ENCODE peak calls at places on chromosomes 16 and 17, in ten cellular contexts. One of them, this sample, is unnamed. For H3K36me3, the result is how much of the 10 kb centered on the place peaks cover.

GRCh38 chr16:87140211-87141200 is 176.7 kb downstream of the C16orf95 start:
- DNase-seq in body of pancreas: no peak
- DNase-seq in ovary: no peak
- DNase-seq in IMR-90: no peak
- DNase-seq in HCT116: no peak
- DNase-seq in heart left ventricle: no peak
- DNase-seq in breast epithelium: no peak
- DNase-seq in transverse colon: no peak
- DNase-seq in right lobe of liver: no peak
- DNase-seq in esophagus squamous epithelium: no peak
- DNase-seq in this sample: no peak

GRCh38 chr16:77221482-77221881 is 22.3 kb downstream of the SYCE1L start:
- DNase-seq in body of pancreas: no peak
- DNase-seq in ovary: no peak
- DNase-seq in IMR-90: peak
- DNase-seq in HCT116: no peak
- DNase-seq in heart left ventricle: no peak
- DNase-seq in breast epithelium: no peak
- DNase-seq in transverse colon: no peak
- DNase-seq in right lobe of liver: no peak
- DNase-seq in esophagus squamous epithelium: no peak
- DNase-seq in this sample: no peak

GRCh38 chr17:6695565-6695964 is 17.6 kb downstream of the SLC13A5 start:
- DNase-seq in body of pancreas: no peak
- DNase-seq in ovary: no peak
- DNase-seq in IMR-90: no peak
- DNase-seq in HCT116: no peak
- DNase-seq in heart left ventricle: no peak
- DNase-seq in breast epithelium: no peak
- DNase-seq in transverse colon: no peak
- DNase-seq in right lobe of liver: peak
- DNase-seq in esophagus squamous epithelium: no peak
- DNase-seq in this sample: no peak

GRCh38 chr16:84953051-84953746 is 58.1 kb downstream of the ZDHHC7 start:
- DNase-seq in body of pancreas: no peak
- DNase-seq in ovary: no peak
- DNase-seq in IMR-90: no peak
- DNase-seq in HCT116: no peak
- DNase-seq in heart left ventricle: no peak
- DNase-seq in breast epithelium: no peak
- DNase-seq in transverse colon: no peak
- DNase-seq in right lobe of liver: no peak
- DNase-seq in esophagus squamous epithelium: no peak
- DNase-seq in this sample: no peak

GRCh38 chr16:84268661-84269060 is 26.0 kb upstream of the WFDC1 start:
- DNase-seq in body of pancreas: no peak
- DNase-seq in ovary: no peak
- DNase-seq in IMR-90: no peak
- DNase-seq in HCT116: no peak
- DNase-seq in heart left ventricle: no peak
- DNase-seq in breast epithelium: no peak
- DNase-seq in transverse colon: no peak
- DNase-seq in right lobe of liver: no peak
- DNase-seq in esophagus squamous epithelium: no peak
- DNase-seq in this sample: no peak

GRCh38 chr16:88588754-88589153 is 18.6 kb downstream of the ZC3H18 start:
- DNase-seq in body of pancreas: no peak
- DNase-seq in ovary: no peak
- DNase-seq in IMR-90: no peak
- DNase-seq in HCT116: no peak
- DNase-seq in heart left ventricle: no peak
- DNase-seq in breast epithelium: no peak
- DNase-seq in transverse colon: no peak
- DNase-seq in right lobe of liver: no peak
- DNase-seq in esophagus squamous epithelium: no peak
- DNase-seq in this sample: no peak

GRCh38 chr17:77098884-77099545 is 41.8 kb upstream of the SEC14L1 start:
- DNase-seq in body of pancreas: peak
- DNase-seq in ovary: peak
- DNase-seq in IMR-90: peak
- DNase-seq in HCT116: no peak
- DNase-seq in heart left ventricle: no peak
- DNase-seq in breast epithelium: peak
- DNase-seq in transverse colon: peak
- DNase-seq in right lobe of liver: no peak
- DNase-seq in esophagus squamous epithelium: no peak
- DNase-seq in this sample: no peak

GRCh38 chr17:10216213-10216982 is 18.0 kb upstream of the GAS7 start:
- DNase-seq in body of pancreas: no peak
- DNase-seq in ovary: no peak
- DNase-seq in IMR-90: no peak
- DNase-seq in HCT116: no peak
- DNase-seq in heart left ventricle: no peak
- DNase-seq in breast epithelium: no peak
- DNase-seq in transverse colon: no peak
- DNase-seq in right lobe of liver: no peak
- DNase-seq in esophagus squamous epithelium: no peak
- DNase-seq in this sample: no peak

GRCh38 chr17:6574689-6575595 is 18.6 kb upstream of the PITPNM3 start:
- DNase-seq in body of pancreas: peak
- DNase-seq in ovary: peak
- DNase-seq in IMR-90: peak
- DNase-seq in HCT116: no peak
- DNase-seq in heart left ventricle: peak
- DNase-seq in breast epithelium: no peak
- DNase-seq in transverse colon: peak
- DNase-seq in right lobe of liver: peak
- DNase-seq in esophagus squamous epithelium: no peak
- DNase-seq in this sample: peak

GRCh38 chr16:84176192-84177053 is 10.4 kb downstream of the TAF1C start:
- DNase-seq in body of pancreas: no peak
- DNase-seq in ovary: no peak
- DNase-seq in IMR-90: no peak
- DNase-seq in HCT116: no peak
- DNase-seq in heart left ventricle: no peak
- DNase-seq in breast epithelium: no peak
- DNase-seq in transverse colon: no peak
- DNase-seq in right lobe of liver: no peak
- DNase-seq in esophagus squamous epithelium: no peak
- DNase-seq in this sample: no peak

GRCh38 chr16:89921699-89922476 is 1.3 kb upstream of the TUBB3 start:
- DNase-seq in body of pancreas: peak
- DNase-seq in ovary: peak
- DNase-seq in IMR-90: peak
- DNase-seq in HCT116: peak
- DNase-seq in heart left ventricle: peak
- DNase-seq in breast epithelium: no peak
- DNase-seq in transverse colon: peak
- DNase-seq in right lobe of liver: peak
- DNase-seq in esophagus squamous epithelium: no peak
- DNase-seq in this sample: peak
- TF ChIP-seq POLR2A in body of pancreas: peak
- TF ChIP-seq POLR2A in ovary: no peak
- TF ChIP-seq POLR2A in IMR-90: peak
- TF ChIP-seq POLR2A in HCT116: peak
- TF ChIP-seq POLR2A in heart left ventricle: no peak
- TF ChIP-seq POLR2A in breast epithelium: no peak
- TF ChIP-seq POLR2A in transverse colon: no peak
- TF ChIP-seq POLR2A in right lobe of liver: peak
- TF ChIP-seq POLR2A in esophagus squamous epithelium: no peak
- TF ChIP-seq POLR2A in this sample: no peak

GRCh38 chr16:67454104-67454503 is 23.2 kb downstream of the HSD11B2 start:
- DNase-seq in body of pancreas: no peak
- DNase-seq in ovary: no peak
- DNase-seq in IMR-90: no peak
- DNase-seq in HCT116: no peak
- DNase-seq in heart left ventricle: no peak
- DNase-seq in breast epithelium: no peak
- DNase-seq in transverse colon: no peak
- DNase-seq in right lobe of liver: no peak
- DNase-seq in esophagus squamous epithelium: no peak
- DNase-seq in this sample: no peak
- H3K36me3 ChIP-seq in body of pancreas: under half
- H3K36me3 ChIP-seq in ovary: under half
- H3K36me3 ChIP-seq in IMR-90: under half
- H3K36me3 ChIP-seq in HCT116: under half
- H3K36me3 ChIP-seq in heart left ventricle: under half
- H3K36me3 ChIP-seq in breast epithelium: under half
- H3K36me3 ChIP-seq in transverse colon: under half
- H3K36me3 ChIP-seq in right lobe of liver: under half
- H3K36me3 ChIP-seq in esophagus squamous epithelium: under half
- H3K36me3 ChIP-seq in this sample: under half

GRCh38 chr16:2213817-2214720 is 571 bp downstream of the PGP start:
- DNase-seq in body of pancreas: no peak
- DNase-seq in ovary: no peak
- DNase-seq in IMR-90: no peak
- DNase-seq in HCT116: no peak
- DNase-seq in heart left ventricle: no peak
- DNase-seq in breast epithelium: no peak
- DNase-seq in transverse colon: no peak
- DNase-seq in right lobe of liver: no peak
- DNase-seq in esophagus squamous epithelium: no peak
- DNase-seq in this sample: no peak

GRCh38 chr16:2210386-2211365 is at the start of gene BRICD5:
- DNase-seq in body of pancreas: no peak
- DNase-seq in ovary: no peak
- DNase-seq in IMR-90: peak
- DNase-seq in HCT116: no peak
- DNase-seq in heart left ventricle: no peak
- DNase-seq in breast epithelium: no peak
- DNase-seq in transverse colon: no peak
- DNase-seq in right lobe of liver: no peak
- DNase-seq in esophagus squamous epithelium: no peak
- DNase-seq in this sample: no peak

GRCh38 chr16:2211923-2212347 is 1.3 kb upstream of the BRICD5 start:
- DNase-seq in body of pancreas: no peak
- DNase-seq in ovary: no peak
- DNase-seq in IMR-90: no peak
- DNase-seq in HCT116: no peak
- DNase-seq in heart left ventricle: no peak
- DNase-seq in breast epithelium: no peak
- DNase-seq in transverse colon: no peak
- DNase-seq in right lobe of liver: no peak
- DNase-seq in esophagus squamous epithelium: no peak
- DNase-seq in this sample: no peak

GRCh38 chr16:2214721-2214970 is at the start of gene PGP:
- DNase-seq in body of pancreas: no peak
- DNase-seq in ovary: no peak
- DNase-seq in IMR-90: no peak
- DNase-seq in HCT116: no peak
- DNase-seq in heart left ventricle: no peak
- DNase-seq in breast epithelium: no peak
- DNase-seq in transverse colon: no peak
- DNase-seq in right lobe of liver: no peak
- DNase-seq in esophagus squamous epithelium: no peak
- DNase-seq in this sample: no peak

DNA sequence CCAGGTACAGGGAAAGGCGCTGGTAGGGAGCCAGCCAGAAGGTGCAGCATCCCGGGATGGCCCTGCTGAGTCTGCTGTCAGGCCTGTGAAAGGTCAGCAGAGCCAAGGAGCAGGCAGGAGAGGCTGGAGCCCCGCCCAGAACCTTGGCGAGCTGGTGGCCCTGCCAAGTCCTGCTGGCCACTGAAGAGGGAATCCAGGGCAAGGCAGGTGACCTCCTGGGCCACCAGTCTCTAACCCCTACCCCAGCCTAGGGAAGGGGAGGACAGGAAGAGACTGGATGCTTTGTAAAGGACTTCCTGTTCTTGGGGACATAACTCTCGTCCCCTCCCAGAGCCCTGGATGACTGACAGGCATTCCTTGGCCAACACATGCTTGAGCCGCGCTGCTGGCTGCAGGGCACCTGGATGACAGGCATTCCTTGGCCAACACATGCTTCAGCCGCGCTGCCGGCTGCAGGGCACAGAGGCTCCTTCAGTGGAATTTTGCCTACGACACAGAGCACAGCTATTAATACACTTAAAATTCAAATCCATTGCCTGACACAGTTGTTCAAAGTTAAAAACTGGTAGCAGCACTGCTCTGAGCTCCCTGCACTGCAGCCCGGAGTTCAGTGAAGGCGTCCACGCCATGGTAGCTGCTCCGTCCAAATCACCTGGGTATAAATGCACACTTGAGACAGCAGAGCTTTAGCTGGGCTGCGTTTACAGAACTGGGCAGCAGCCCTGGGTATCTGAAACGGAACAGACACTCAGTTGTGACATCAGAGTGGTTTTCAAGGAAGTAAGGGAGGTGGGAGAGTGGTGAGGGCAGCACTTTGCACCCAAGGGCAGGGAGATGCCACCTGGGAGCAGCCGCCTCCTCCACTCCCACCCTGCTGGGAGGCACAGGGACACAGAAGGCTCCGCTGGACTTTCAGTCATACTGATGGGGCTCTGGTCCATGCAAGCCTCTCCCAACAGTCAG is 2.0 kb upstream of the BRICD5 start:
- DNase-seq in body of pancreas: peak
- DNase-seq in ovary: no peak
- DNase-seq in IMR-90: no peak
- DNase-seq in HCT116: no peak
- DNase-seq in heart left ventricle: peak
- DNase-seq in breast epithelium: peak
- DNase-seq in transverse colon: no peak
- DNase-seq in right lobe of liver: no peak
- DNase-seq in esophagus squamous epithelium: no peak
- DNase-seq in this sample: no peak
- TF ChIP-seq POLR2A in body of pancreas: peak
- TF ChIP-seq POLR2A in ovary: no peak
- TF ChIP-seq POLR2A in IMR-90: no peak
- TF ChIP-seq POLR2A in HCT116: peak
- TF ChIP-seq POLR2A in heart left ventricle: no peak
- TF ChIP-seq POLR2A in breast epithelium: no peak
- TF ChIP-seq POLR2A in transverse colon: no peak
- TF ChIP-seq POLR2A in right lobe of liver: no peak
- TF ChIP-seq POLR2A in esophagus squamous epithelium: no peak
- TF ChIP-seq POLR2A in this sample: peak

GRCh38 chr16:18852647-18853046 is 51.3 kb upstream of the ARL6IP1 start:
- DNase-seq in body of pancreas: no peak
- DNase-seq in ovary: no peak
- DNase-seq in IMR-90: no peak
- DNase-seq in HCT116: no peak
- DNase-seq in heart left ventricle: no peak
- DNase-seq in breast epithelium: no peak
- DNase-seq in transverse colon: no peak
- DNase-seq in right lobe of liver: no peak
- DNase-seq in esophagus squamous epithelium: no peak
- DNase-seq in this sample: no peak

GRCh38 chr16:18855196-18855595 is 53.8 kb upstream of the ARL6IP1 start:
- DNase-seq in body of pancreas: no peak
- DNase-seq in ovary: no peak
- DNase-seq in IMR-90: no peak
- DNase-seq in HCT116: no peak
- DNase-seq in heart left ventricle: no peak
- DNase-seq in breast epithelium: no peak
- DNase-seq in transverse colon: no peak
- DNase-seq in right lobe of liver: no peak
- DNase-seq in esophagus squamous epithelium: no peak
- DNase-seq in this sample: no peak

DNA sequence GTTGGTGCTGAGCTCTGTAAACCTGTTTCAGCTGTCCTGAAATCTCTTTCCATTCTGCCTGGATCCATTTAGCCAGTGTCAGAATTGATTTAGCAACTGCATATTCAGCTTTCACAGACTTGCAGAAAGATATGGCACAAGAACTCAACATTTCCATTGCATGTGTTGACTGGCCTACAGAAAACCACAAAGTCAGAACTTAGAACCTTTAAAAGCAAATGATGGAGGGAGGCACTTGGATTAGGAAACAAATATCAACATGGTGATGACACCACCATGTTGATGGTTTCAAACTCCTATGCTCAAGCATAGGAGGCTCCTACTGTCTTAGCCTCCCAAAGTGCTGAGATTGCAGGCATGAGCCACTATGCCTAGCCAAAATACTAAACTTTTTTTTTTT is 52.3 kb upstream of the ARL6IP1 start:
- DNase-seq in body of pancreas: no peak
- DNase-seq in ovary: no peak
- DNase-seq in IMR-90: no peak
- DNase-seq in HCT116: no peak
- DNase-seq in heart left ventricle: no peak
- DNase-seq in breast epithelium: no peak
- DNase-seq in transverse colon: no peak
- DNase-seq in right lobe of liver: no peak
- DNase-seq in esophagus squamous epithelium: no peak
- DNase-seq in this sample: no peak
- H3K36me3 ChIP-seq in body of pancreas: under half
- H3K36me3 ChIP-seq in ovary: under half
- H3K36me3 ChIP-seq in IMR-90: under half
- H3K36me3 ChIP-seq in HCT116: half or more
- H3K36me3 ChIP-seq in heart left ventricle: half or more
- H3K36me3 ChIP-seq in breast epithelium: under half
- H3K36me3 ChIP-seq in transverse colon: under half
- H3K36me3 ChIP-seq in right lobe of liver: half or more
- H3K36me3 ChIP-seq in esophagus squamous epithelium: under half
- H3K36me3 ChIP-seq in this sample: half or more